ENCODE peak calls at places on chromosomes 7 and 10, in six cellular contexts. One of them, this sample, is unnamed.

GRCh38 chr7:5289345-5289744 is 6.6 kb downstream of the SLC29A4 start:
- DNase-seq in HepG2: no peak
- DNase-seq in A549: no peak
- DNase-seq in endothelial cell of umbilical vein: no peak
- DNase-seq in K562: no peak
- DNase-seq in GM12878: no peak
- DNase-seq in this sample: no peak

GRCh38 chr10:124043310-124044142 is 49.9 kb downstream of the CHST15 start:
- DNase-seq in HepG2: peak; percentile 97
- DNase-seq in GM12878: peak; percentile 40
- DNase-seq in K562: no peak
- DNase-seq in A549: no peak
- DNase-seq in endothelial cell of umbilical vein: no peak
- DNase-seq in this sample: peak; percentile 45

GRCh38 chr7:77425151-77426051 is 9.3 kb upstream of the GSAP start:
- DNase-seq in endothelial cell of umbilical vein: no peak
- DNase-seq in GM12878: no peak
- DNase-seq in HepG2: peak; percentile 68
- DNase-seq in K562: no peak
- DNase-seq in A549: peak; percentile 53
- DNase-seq in this sample: no peak

GRCh38 chr10:86393401-86393800 is 26.8 kb upstream of the GRID1 start:
- DNase-seq in GM12878: no peak
- DNase-seq in K562: no peak
- DNase-seq in HepG2: no peak
- DNase-seq in A549: no peak
- DNase-seq in endothelial cell of umbilical vein: no peak
- DNase-seq in this sample: no peak

GRCh38 chr7:725223-726005 is 1.1 kb upstream of the DNAAF5 start:
- DNase-seq in HepG2: no peak
- DNase-seq in A549: no peak
- DNase-seq in endothelial cell of umbilical vein: no peak
- DNase-seq in K562: peak; percentile 88
- DNase-seq in GM12878: no peak
- DNase-seq in this sample: peak; percentile 54

GRCh38 chr7:105711726-105712402 is 130.6 kb upstream of the EFCAB10 start:
- DNase-seq in K562: no peak
- DNase-seq in endothelial cell of umbilical vein: no peak
- DNase-seq in A549: no peak
- DNase-seq in HepG2: no peak
- DNase-seq in GM12878: no peak
- DNase-seq in this sample: no peak

GRCh38 chr7:43584200-43584586 is 1.3 kb downstream of the STK17A start:
- DNase-seq in HepG2: peak; percentile 79
- DNase-seq in A549: peak; percentile 58
- DNase-seq in K562: no peak
- DNase-seq in GM12878: no peak
- DNase-seq in endothelial cell of umbilical vein: peak; percentile 49
- DNase-seq in this sample: peak; percentile 88

GRCh38 chr10:7561216-7561893 is 105.4 kb downstream of the ITIH5 start:
- DNase-seq in endothelial cell of umbilical vein: no peak
- DNase-seq in HepG2: peak; percentile 49
- DNase-seq in K562: no peak
- DNase-seq in GM12878: no peak
- DNase-seq in A549: no peak
- DNase-seq in this sample: no peak

GRCh38 chr10:60572511-60573194 is 183.0 kb upstream of the ANK3 start:
- DNase-seq in HepG2: peak; percentile 12
- DNase-seq in A549: no peak
- DNase-seq in endothelial cell of umbilical vein: peak; percentile 18
- DNase-seq in K562: no peak
- DNase-seq in GM12878: no peak
- DNase-seq in this sample: no peak

GRCh38 chr7:117020605-117021002 is 67.3 kb downstream of the ST7 start:
- DNase-seq in GM12878: no peak
- DNase-seq in HepG2: no peak
- DNase-seq in K562: no peak
- DNase-seq in endothelial cell of umbilical vein: no peak
- DNase-seq in A549: no peak
- DNase-seq in this sample: no peak

GRCh38 chr10:132497083-132497680 is 40.4 kb upstream of the INPP5A start:
- DNase-seq in HepG2: no peak
- DNase-seq in endothelial cell of umbilical vein: no peak
- DNase-seq in A549: no peak
- DNase-seq in GM12878: no peak
- DNase-seq in K562: no peak
- DNase-seq in this sample: peak; percentile 95

GRCh38 chr10:110455440-110455839 is 42.3 kb upstream of the DUSP5 start:
- DNase-seq in A549: no peak
- DNase-seq in GM12878: no peak
- DNase-seq in K562: no peak
- DNase-seq in HepG2: no peak
- DNase-seq in endothelial cell of umbilical vein: no peak
- DNase-seq in this sample: peak; percentile 62
- TF ChIP-seq MYC in A549: no peak
- TF ChIP-seq MYC in GM12878: no peak
- TF ChIP-seq MYC in K562: no peak
- TF ChIP-seq MYC in HepG2: no peak
- TF ChIP-seq MYC in endothelial cell of umbilical vein: no peak
- TF ChIP-seq MYC in this sample: no peak

DNA sequence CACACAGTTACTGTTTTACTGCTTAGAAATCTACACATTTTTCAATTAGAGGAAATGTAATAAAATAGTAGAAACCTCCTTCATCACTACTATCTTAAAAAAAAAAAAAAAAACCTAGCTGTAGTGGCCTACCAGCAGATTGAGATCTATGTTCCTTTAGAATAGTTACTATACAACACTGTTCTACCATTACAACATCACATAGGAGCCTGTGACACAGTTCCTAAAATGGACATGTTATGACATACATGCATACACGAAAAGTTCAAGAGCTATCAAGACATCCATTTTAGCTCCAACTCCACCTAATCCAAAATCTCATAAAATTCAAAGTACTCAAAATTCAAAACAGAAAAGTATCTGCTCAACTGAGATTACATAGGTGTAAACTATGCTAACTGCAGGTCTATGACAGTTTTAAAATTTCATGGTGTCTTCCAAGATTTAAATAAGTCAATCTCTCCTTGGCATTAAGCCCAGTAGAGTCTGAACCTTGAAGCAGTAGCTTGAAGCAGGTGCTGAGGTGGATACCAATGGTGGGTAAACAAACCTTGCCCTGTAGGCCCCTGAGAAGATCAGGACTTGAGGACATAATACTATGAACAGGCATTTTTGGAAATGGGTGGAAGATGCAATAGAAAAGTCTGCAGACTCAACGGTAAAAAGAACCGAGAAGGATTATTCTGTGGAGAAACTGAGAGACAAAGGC is 17.0 kb downstream of the CACUL1 start:
- DNase-seq in HepG2: no peak
- DNase-seq in A549: no peak
- DNase-seq in endothelial cell of umbilical vein: no peak
- DNase-seq in GM12878: no peak
- DNase-seq in K562: peak; percentile 35
- DNase-seq in this sample: no peak
- H3K4me3 ChIP-seq in HepG2: no peak overlapping the region
- H3K4me3 ChIP-seq in A549: no peak overlapping the region
- H3K4me3 ChIP-seq in endothelial cell of umbilical vein: no peak overlapping the region
- H3K4me3 ChIP-seq in GM12878: no peak overlapping the region
- H3K4me3 ChIP-seq in K562: no peak overlapping the region
- H3K4me3 ChIP-seq in this sample: no peak overlapping the region

DNA sequence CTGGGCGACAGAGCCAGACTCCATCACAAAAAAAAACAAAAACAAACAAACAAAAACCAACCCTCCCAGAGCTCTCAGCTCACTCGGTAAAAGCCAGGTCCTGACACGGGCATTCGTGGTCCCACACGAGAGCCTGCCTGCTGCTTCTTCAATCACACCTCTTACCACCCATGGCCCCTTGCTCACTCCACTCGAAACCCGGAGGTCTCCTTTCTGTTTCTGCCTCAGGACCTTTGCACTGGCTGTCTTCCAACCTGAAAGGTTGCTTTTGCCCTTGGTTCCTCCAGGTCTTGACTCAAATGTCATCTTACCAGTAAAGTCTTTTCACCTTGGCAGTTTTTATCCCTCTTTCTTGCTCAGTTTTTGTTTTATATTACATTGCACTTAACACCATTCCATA is 169.6 kb downstream of the EVX1 start:
- DNase-seq in K562: no peak
- DNase-seq in HepG2: no peak
- DNase-seq in A549: no peak
- DNase-seq in endothelial cell of umbilical vein: no peak
- DNase-seq in GM12878: no peak
- DNase-seq in this sample: no peak
- TF ChIP-seq CTCF in K562: no peak
- TF ChIP-seq CTCF in HepG2: no peak
- TF ChIP-seq CTCF in A549: no peak
- TF ChIP-seq CTCF in endothelial cell of umbilical vein: no peak
- TF ChIP-seq CTCF in GM12878: no peak
- TF ChIP-seq CTCF in this sample: no peak

DNA sequence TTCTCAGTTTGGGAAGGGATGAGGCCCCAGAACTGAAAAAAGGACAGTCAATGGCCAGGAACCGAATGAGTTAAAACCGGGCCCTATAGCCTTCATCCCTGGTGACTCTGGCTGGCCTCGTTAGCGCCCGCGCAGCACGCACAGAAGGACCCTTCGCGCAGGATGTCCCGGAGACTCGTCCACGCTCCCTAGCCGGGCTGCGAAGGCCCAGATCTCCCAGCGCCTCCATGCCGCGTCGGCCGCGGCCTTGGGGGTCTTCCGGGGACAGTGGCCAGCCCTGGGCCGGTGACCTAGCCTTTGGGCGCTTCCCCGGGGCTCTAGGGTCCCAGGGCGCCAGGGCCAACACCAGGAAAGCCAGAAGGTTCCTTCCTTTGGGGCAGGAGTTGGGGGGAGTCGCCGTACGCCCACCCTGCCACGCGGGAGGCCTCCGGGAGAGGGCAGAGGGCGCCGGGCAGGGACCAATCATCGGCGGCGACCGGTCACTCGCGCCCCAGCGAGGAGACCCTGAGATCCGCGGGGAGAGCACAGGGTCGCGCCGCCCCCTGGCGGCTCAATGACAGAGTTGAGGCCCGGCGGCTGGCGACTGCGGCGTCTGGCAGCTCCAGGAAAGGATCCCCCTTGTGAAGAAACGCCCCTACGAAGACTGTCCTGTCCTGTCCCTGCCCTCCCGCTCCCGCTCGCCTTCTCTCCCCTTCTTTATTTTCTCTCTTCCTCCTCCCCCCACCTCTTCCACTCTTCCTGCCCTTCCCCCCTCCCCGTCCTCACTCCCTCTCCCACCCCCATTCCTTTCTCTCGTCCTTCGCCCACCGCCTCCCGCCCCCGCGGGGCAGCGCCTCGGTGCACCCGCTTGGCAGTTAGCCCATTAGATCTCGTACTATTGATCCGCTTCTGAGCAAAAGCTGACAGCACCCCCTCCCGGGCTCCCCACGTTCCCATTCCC is 62.3 kb upstream of the LBX1 start:
- DNase-seq in HepG2: peak; percentile 30
- DNase-seq in GM12878: no peak
- DNase-seq in K562: peak; percentile 67
- DNase-seq in endothelial cell of umbilical vein: peak; percentile 33
- DNase-seq in A549: peak; percentile 59
- DNase-seq in this sample: peak; percentile 71
- TF ChIP-seq MYC in HepG2: no peak
- TF ChIP-seq MYC in GM12878: no peak
- TF ChIP-seq MYC in K562: no peak
- TF ChIP-seq MYC in endothelial cell of umbilical vein: no peak
- TF ChIP-seq MYC in A549: no peak
- TF ChIP-seq MYC in this sample: no peak

GRCh38 chr10:58514102-58514472 is 1.4 kb downstream of the BICC1 start:
- DNase-seq in K562: no peak
- DNase-seq in endothelial cell of umbilical vein: no peak
- DNase-seq in A549: no peak
- DNase-seq in GM12878: no peak
- DNase-seq in HepG2: no peak
- DNase-seq in this sample: no peak
- H3K4me3 ChIP-seq in K562: no peak overlapping the region
- H3K4me3 ChIP-seq in endothelial cell of umbilical vein: no peak overlapping the region
- H3K4me3 ChIP-seq in A549: peak overlapping the region; percentile 69
- H3K4me3 ChIP-seq in GM12878: no peak overlapping the region
- H3K4me3 ChIP-seq in HepG2: peak overlapping the region; percentile 80
- H3K4me3 ChIP-seq in this sample: no peak overlapping the region

GRCh38 chr10:76311752-76312699 is 880.6 kb downstream of the LRMDA start:
- DNase-seq in K562: peak; percentile 14
- DNase-seq in HepG2: peak; percentile 52
- DNase-seq in A549: peak; percentile 56
- DNase-seq in GM12878: no peak
- DNase-seq in endothelial cell of umbilical vein: peak; percentile 32
- DNase-seq in this sample: peak; percentile 62
- TF ChIP-seq CTCF in K562: peak; percentile 33
- TF ChIP-seq CTCF in HepG2: peak; percentile 73
- TF ChIP-seq CTCF in A549: peak; percentile 52
- TF ChIP-seq CTCF in GM12878: peak; percentile 46
- TF ChIP-seq CTCF in endothelial cell of umbilical vein: peak; percentile 39
- TF ChIP-seq CTCF in this sample: peak; percentile 59

GRCh38 chr7:69732203-69732602 is 133.9 kb downstream of the AUTS2 start:
- DNase-seq in A549: peak; percentile 63
- DNase-seq in endothelial cell of umbilical vein: no peak
- DNase-seq in HepG2: peak; percentile 1
- DNase-seq in K562: no peak
- DNase-seq in GM12878: no peak
- DNase-seq in this sample: peak; percentile 42
- TF ChIP-seq MYC in A549: no peak
- TF ChIP-seq MYC in endothelial cell of umbilical vein: no peak
- TF ChIP-seq MYC in HepG2: no peak
- TF ChIP-seq MYC in K562: no peak
- TF ChIP-seq MYC in GM12878: no peak
- TF ChIP-seq MYC in this sample: no peak

GRCh38 chr10:112424658-112425057 is 22.1 kb downstream of the ZDHHC6 start:
- DNase-seq in K562: no peak
- DNase-seq in HepG2: no peak
- DNase-seq in endothelial cell of umbilical vein: no peak
- DNase-seq in A549: no peak
- DNase-seq in GM12878: no peak
- DNase-seq in this sample: no peak

GRCh38 chr10:112435013-112435619 is 11.6 kb downstream of the ZDHHC6 start:
- DNase-seq in K562: peak; percentile 24
- DNase-seq in HepG2: peak; percentile 52
- DNase-seq in GM12878: no peak
- DNase-seq in endothelial cell of umbilical vein: peak; percentile 63
- DNase-seq in A549: peak; percentile 40
- DNase-seq in this sample: peak; percentile 48

GRCh38 chr10:112429654-112430230 is 17.0 kb downstream of the ZDHHC6 start:
- DNase-seq in GM12878: no peak
- DNase-seq in K562: no peak
- DNase-seq in A549: no peak
- DNase-seq in endothelial cell of umbilical vein: no peak
- DNase-seq in HepG2: no peak
- DNase-seq in this sample: no peak

GRCh38 chr10:112429147-112429546 is 17.6 kb downstream of the ZDHHC6 start:
- DNase-seq in HepG2: no peak
- DNase-seq in GM12878: no peak
- DNase-seq in endothelial cell of umbilical vein: no peak
- DNase-seq in K562: no peak
- DNase-seq in A549: no peak
- DNase-seq in this sample: no peak
- H3K4me3 ChIP-seq in HepG2: no peak overlapping the region
- H3K4me3 ChIP-seq in GM12878: no peak overlapping the region
- H3K4me3 ChIP-seq in endothelial cell of umbilical vein: no peak overlapping the region
- H3K4me3 ChIP-seq in K562: no peak overlapping the region
- H3K4me3 ChIP-seq in A549: no peak overlapping the region
- H3K4me3 ChIP-seq in this sample: no peak overlapping the region

GRCh38 chr10:32307609-32308008 is 39.3 kb downstream of the EPC1 start:
- DNase-seq in HepG2: no peak
- DNase-seq in K562: no peak
- DNase-seq in GM12878: no peak
- DNase-seq in A549: no peak
- DNase-seq in endothelial cell of umbilical vein: no peak
- DNase-seq in this sample: no peak
- TF ChIP-seq CTCF in HepG2: no peak
- TF ChIP-seq CTCF in K562: no peak
- TF ChIP-seq CTCF in GM12878: no peak
- TF ChIP-seq CTCF in A549: no peak
- TF ChIP-seq CTCF in endothelial cell of umbilical vein: no peak
- TF ChIP-seq CTCF in this sample: no peak

This sample was measured in NB4.